ENCODE peak calls at places on chromosomes 4 and X, in five cellular contexts. S is GM12878, T is GM12891, W is K562, U is HepG2. I is an unnamed sample.

GRCh38 chr4:32748061-32748460 is 2027.9 kb downstream of the PCDH7 start:
- DNase-seq in W (no peak), T (no peak), U (no peak), S (no peak), I (no peak)

GRCh38 chr4:1492636-1493539 is 86.6 kb upstream of the NKX1-1 start:
- DNase-seq in S (no peak), U (no peak), T (no peak), W (no peak), I (no peak)

GRCh38 chrX:72002886-72003285 is 92.2 kb downstream of the NHSL2 start:
- DNase-seq in S (no peak), W (no peak), T (no peak), U (no peak), I (no peak)

GRCh38 chrX:105260291-105261043 is 40.0 kb upstream of the TEX13A start:
- DNase-seq in S (no peak), U (no peak), T (no peak), W (no peak), I (no peak)

GRCh38 chr4:125132281-125132680 is 182.5 kb upstream of the FAT4 start:
- DNase-seq in S (no peak), U (no peak), T (no peak), W (no peak), I (no peak)

GRCh38 chr4:60923075-60923474 is 277.1 kb upstream of the ADGRL3 start:
- DNase-seq in S (no peak), U (no peak), W (no peak), T (no peak), I (no peak)

GRCh38 chrX:12441376-12442128 is 303.3 kb downstream of the FRMPD4 start:
- DNase-seq in W (no peak), T (no peak), U (no peak), S (no peak), I (no peak)

GRCh38 chr4:12173496-12173895 is 744.8 kb upstream of the HS3ST1 start:
- DNase-seq in W (no peak), U (no peak), T (no peak), S (no peak), I (no peak)

GRCh38 chr4:128068927-128069326 is 7.8 kb downstream of the LARP1B start:
- DNase-seq in W (peak; percentile 35), U (peak; percentile 29), T (no peak), S (no peak), I (no peak)

GRCh38 chr4:1978741-1979476 is 29.9 kb downstream of the NELFA start:
- DNase-seq in S (no peak), U (no peak), T (no peak), W (no peak), I (no peak)

GRCh38 chr4:56425518-56425917 is 9.9 kb downstream of the PPAT start:
- DNase-seq in W (no peak), U (no peak), S (no peak), T (no peak), I (no peak)

GRCh38 chr4:152090543-152090942 is 329.7 kb upstream of the GATB start:
- DNase-seq in W (no peak), S (no peak), U (no peak), T (no peak), I (no peak)

GRCh38 chr4:40057540-40058091 is 966 bp downstream of the N4BP2 start:
- DNase-seq in T (peak; percentile 70), S (peak; percentile 85), W (peak; percentile 72), U (peak; percentile 97), I (peak; percentile 68)

GRCh38 chr4:27397886-27398285 is 537.2 kb downstream of the STIM2 start:
- DNase-seq in U (no peak), W (no peak), S (no peak), T (no peak), I (no peak)

GRCh38 chrX:46216406-46216805 is 328.8 kb downstream of the ZNF674 start:
- DNase-seq in T (no peak), W (no peak), U (no peak), S (no peak), I (no peak)

GRCh38 chr4:77862478-77863216 is at the start of gene MRPL1:
- DNase-seq in W (peak; percentile 75), T (peak; percentile 37), S (peak; percentile 89), U (peak; percentile 94), I (peak; percentile 38)

GRCh38 chr4:77861500-77861899 is 1.1 kb upstream of the MRPL1 start:
- DNase-seq in U (peak; percentile 3), W (no peak), S (no peak), T (no peak), I (no peak)

DNA sequence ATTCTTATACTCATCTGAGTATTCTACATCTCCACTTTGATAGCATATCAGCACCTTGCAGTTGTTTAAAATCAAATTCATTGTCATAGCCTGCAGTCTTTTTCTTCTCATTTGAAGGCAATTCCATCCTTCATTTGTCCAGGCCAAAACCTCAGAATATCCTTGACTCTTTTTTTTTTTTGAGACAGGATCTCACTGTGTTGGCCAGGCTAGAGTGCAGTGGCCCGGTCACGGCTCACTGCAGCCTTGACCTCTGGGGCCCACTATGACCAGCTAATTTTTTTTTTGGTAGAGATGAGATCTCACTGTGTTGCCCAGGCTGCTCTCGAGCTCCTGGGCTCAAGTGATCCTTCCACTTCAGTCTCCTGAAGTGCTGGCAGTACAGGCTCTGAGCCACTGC is 2.6 kb downstream of the MRPL1 start:
- DNase-seq in S (no peak), T (no peak), W (no peak), U (no peak), I (no peak)
- TF ChIP-seq POLR2A in S (no peak), T (no peak), W (no peak), U (no peak), I (no peak)

DNA sequence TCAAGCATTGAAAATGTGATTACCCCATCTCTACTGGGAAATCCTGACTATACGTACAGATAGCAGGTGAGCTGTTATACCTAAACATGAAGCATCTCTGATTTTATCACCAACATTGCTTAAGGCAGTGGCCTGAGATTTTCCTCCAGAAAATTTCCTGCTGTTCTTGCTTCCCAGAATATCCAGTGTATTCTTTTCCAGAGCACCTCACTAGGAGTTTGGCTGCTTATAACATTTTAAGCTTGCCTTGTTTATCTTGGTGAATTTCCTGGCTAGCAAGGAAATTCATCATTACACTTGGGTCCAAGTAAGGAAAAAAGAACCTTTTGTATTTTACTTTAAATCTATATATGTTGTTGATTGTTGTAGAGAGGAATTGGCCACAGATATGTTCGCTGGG is 73.0 kb upstream of the CLCN4 start:
- DNase-seq in U (no peak), W (no peak), S (no peak), T (no peak), I (no peak)
- TF ChIP-seq TAF1 in U (no peak), W (no peak), S (no peak), T (no peak), I (no peak)

GRCh38 chr4:150078041-150078995 is at the start of gene DCLK2:
- DNase-seq in S (no peak), U (no peak), W (peak; percentile 22), T (peak; percentile 22), I (peak; percentile 25)
- TF ChIP-seq POLR2A in S (no peak), U (no peak), W (no peak), T (no peak), I (no peak)

GRCh38 chrX:120791013-120791643 is 84.5 kb downstream of the CT47B1 start:
- DNase-seq in U (no peak), S (no peak), T (no peak), W (no peak), I (no peak)
- TF ChIP-seq TAF1 in U (no peak), S (no peak), T (no peak), W (no peak), I (no peak)

I was measured in GM12892.